ENCODE peak calls at places on chromosomes 2 and 18, in five cellular contexts. D, C, J, O and R are unnamed samples.

GRCh38 chr2:171864357-171864985 is 29.6 kb downstream of the SLC25A12 start:
- DNase-seq in O (no peak), C (no peak), J (no peak), D (no peak), R (no peak)

GRCh38 chr2:204871246-204871953 is 326.1 kb downstream of the PARD3B start:
- DNase-seq in O (peak), D (no peak), C (peak), J (no peak), R (peak)

GRCh38 chr2:66481100-66481549 is 46.2 kb downstream of the MEIS1 start:
- DNase-seq in J (no peak), C (peak), D (no peak), O (peak), R (peak)

GRCh38 chr2:9095690-9096089 is 92.2 kb upstream of the MBOAT2 start:
- DNase-seq in O (peak), D (no peak), C (peak), J (no peak), R (peak)

GRCh38 chr18:23864620-23865019 is 149.9 kb upstream of the TTC39C start:
- DNase-seq in J (no peak), C (no peak), O (no peak), D (no peak), R (no peak)

GRCh38 chr2:128625421-128625820 is 306.8 kb upstream of the HS6ST1 start:
- DNase-seq in C (no peak), J (no peak), O (no peak), D (no peak), R (no peak)

GRCh38 chr2:183242937-183243336 is 118.7 kb downstream of the NUP35 start:
- DNase-seq in C (peak), O (no peak), D (no peak), J (no peak), R (peak)

GRCh38 chr2:111624401-111625156 is 259.4 kb downstream of the ANAPC1 start:
- DNase-seq in J (no peak), O (peak), C (peak), D (no peak), R (peak)

GRCh38 chr18:42742474-42742873 is 373.0 kb downstream of the RIT2 start:
- DNase-seq in J (no peak), D (no peak), C (no peak), O (no peak), R (no peak)

GRCh38 chr18:74116628-74117554 is 30.7 kb downstream of the FBXO15 start:
- DNase-seq in J (no peak), D (no peak), O (peak), C (peak), R (peak)

GRCh38 chr18:76354348-76354747 is 140.7 kb downstream of the ZNF516 start:
- DNase-seq in J (peak), C (peak), O (peak), D (no peak), R (peak)

GRCh38 chr18:48455555-48456478 is 46.6 kb upstream of the ZBTB7C start:
- DNase-seq in C (peak), O (peak), D (no peak), J (no peak), R (peak)

GRCh38 chr2:238554468-238555184 is 127.9 kb downstream of the ASB1 start:
- DNase-seq in D (no peak), O (no peak), J (no peak), C (no peak), R (no peak)

GRCh38 chr2:235709969-235710879 is 216.4 kb downstream of the AGAP1 start:
- DNase-seq in O (no peak), D (no peak), J (no peak), C (no peak), R (no peak)

GRCh38 chr2:208978966-208979365 is 444.9 kb upstream of the MAP2 start:
- DNase-seq in C (no peak), D (no peak), J (no peak), O (no peak), R (no peak)

GRCh38 chr18:46542545-46542944 is 114.5 kb downstream of the LOXHD1 start:
- DNase-seq in D (no peak), O (no peak), C (peak), J (no peak), R (peak)

GRCh38 chr2:148244593-148245292 is 223.9 kb downstream of the MBD5 start:
- DNase-seq in D (no peak), C (peak), J (no peak), O (peak), R (peak)

GRCh38 chr2:37793004-37793403 is 121.6 kb upstream of the CDC42EP3 start:
- DNase-seq in C (no peak), O (no peak), D (no peak), J (no peak), R (no peak)

GRCh38 chr2:161426788-161427412 is 10.8 kb downstream of the TBR1 start:
- DNase-seq in J (no peak), D (no peak), C (peak), O (peak), R (peak)

GRCh38 chr2:98445167-98445522 is 487 bp downstream of the INPP4A start:
- DNase-seq in J (no peak), C (no peak), O (peak), D (no peak), R (no peak)

GRCh38 chr2:236161531-236161930 is 6.7 kb downstream of the GBX2 start:
- DNase-seq in D (no peak), C (no peak), J (no peak), O (no peak), R (no peak)

GRCh38 chr18:34977787-34978532 is 63.3 kb upstream of the MAPRE2 start:
- DNase-seq in C (no peak), J (no peak), O (no peak), D (peak), R (peak)

GRCh38 chr18:5294113-5294617 is 1.4 kb downstream of the ZBTB14 start:
- DNase-seq in C (peak), J (peak), D (peak), O (peak), R (no peak)

GRCh38 chr2:148300534-148300933 is 279.6 kb downstream of the MBD5 start:
- DNase-seq in O (peak), J (no peak), C (peak), D (no peak), R (peak)

GRCh38 chr2:162581931-162582330 is 238.0 kb downstream of the GCA start:
- DNase-seq in J (no peak), C (no peak), D (no peak), O (no peak), R (no peak)

GRCh38 chr2:42101641-42102605 is 54.1 kb downstream of the PKDCC start:
- DNase-seq in C (peak), D (peak), O (peak), J (peak), R (peak)

GRCh38 chr2:174036825-174037224 is 71.7 kb upstream of the SP3 start:
- DNase-seq in O (no peak), C (no peak), D (no peak), J (no peak), R (no peak)

GRCh38 chr18:57075716-57076400 is 71.0 kb upstream of the BOD1L2 start:
- DNase-seq in J (no peak), C (no peak), O (no peak), D (no peak), R (no peak)

GRCh38 chr18:31450409-31450808 is 2.9 kb downstream of the DSG3 start:
- DNase-seq in J (no peak), O (no peak), D (no peak), C (peak), R (peak)

GRCh38 chr2:150438654-150439053 is 48.8 kb downstream of the RND3 start:
- DNase-seq in J (no peak), C (no peak), O (no peak), D (no peak), R (no peak)

GRCh38 chr2:207320381-207321159 is 154.8 kb upstream of the KLF7 start:
- DNase-seq in D (no peak), C (peak), J (no peak), O (no peak), R (no peak)
- TF ChIP-seq CTCF in D (no peak), C (peak), J (no peak), O (peak), R (peak)

GRCh38 chr2:159650574-159650973 is 34.2 kb upstream of the BAZ2B start:
- DNase-seq in C (no peak), J (no peak), O (no peak), D (no peak), R (no peak)
- TF ChIP-seq CTCF in C (no peak), J (no peak), O (no peak), D (no peak), R (no peak)

GRCh38 chr2:30341500-30342267 is 105.4 kb upstream of the LCLAT1 start:
- DNase-seq in C (no peak), O (no peak), J (no peak), D (no peak), R (no peak)
- TF ChIP-seq CTCF in C (peak), O (no peak), J (no peak), D (no peak), R (no peak)

DNA sequence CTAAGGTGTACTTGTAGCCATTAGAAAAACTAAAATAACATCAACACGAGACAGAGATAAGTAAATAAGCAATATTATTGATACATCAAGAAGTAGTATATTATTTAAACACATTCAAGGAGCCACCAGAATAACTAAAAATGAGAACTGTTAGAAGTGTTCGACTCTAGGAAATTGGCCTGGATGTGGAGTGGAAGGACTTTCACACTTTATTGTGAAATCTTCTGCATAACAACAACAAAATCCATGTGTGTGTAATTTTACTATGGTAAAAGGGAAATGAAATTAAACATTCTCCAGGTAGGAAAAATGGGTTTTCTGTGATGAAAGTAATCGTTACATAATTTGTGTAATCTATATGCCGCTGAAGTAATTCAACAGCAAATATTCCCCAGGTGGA is 96.3 kb upstream of the RNF152 start:
- DNase-seq in J (no peak), O (no peak), D (no peak), C (no peak), R (no peak)
- TF ChIP-seq CTCF in J (no peak), O (no peak), D (no peak), C (no peak), R (no peak)

GRCh38 chr2:221969087-221969829 is 329.5 kb downstream of the PAX3 start:
- DNase-seq in D (no peak), C (peak), O (peak), J (peak), R (peak)
- TF ChIP-seq CTCF in D (peak), C (peak), O (peak), J (peak), R (peak)